ENCODE peak calls at places on chromosomes 3 and 15, in five cellular contexts. One of them, this sample, is unnamed. For H3K36me3, the result is how much of the 10 kb centered on the place peaks cover.

GRCh38 chr15:32685576-32685975 is 32.2 kb upstream of the GREM1 start:
- DNase-seq in hepatocyte: no peak
- DNase-seq in right lobe of liver: no peak
- DNase-seq in GM23338: no peak
- DNase-seq in IMR-90: peak
- DNase-seq in this sample: no peak

GRCh38 chr15:39429898-39430357 is 151.0 kb upstream of the THBS1 start:
- DNase-seq in hepatocyte: peak
- DNase-seq in right lobe of liver: no peak
- DNase-seq in GM23338: no peak
- DNase-seq in IMR-90: peak
- DNase-seq in this sample: peak

GRCh38 chr3:14634763-14635400 is 16.7 kb upstream of the CCDC174 start:
- DNase-seq in hepatocyte: no peak
- DNase-seq in right lobe of liver: no peak
- DNase-seq in GM23338: no peak
- DNase-seq in IMR-90: peak
- DNase-seq in this sample: no peak

GRCh38 chr3:34352932-34353331 is 554.5 kb downstream of the PDCD6IP start:
- DNase-seq in hepatocyte: no peak
- DNase-seq in right lobe of liver: no peak
- DNase-seq in GM23338: no peak
- DNase-seq in IMR-90: no peak
- DNase-seq in this sample: no peak

GRCh38 chr3:100254168-100254777 is 6.5 kb upstream of the TBC1D23 start:
- DNase-seq in hepatocyte: peak
- DNase-seq in right lobe of liver: no peak
- DNase-seq in GM23338: peak
- DNase-seq in IMR-90: peak
- DNase-seq in this sample: peak

GRCh38 chr15:69548771-69549170 is 96.2 kb downstream of the RPLP1 start:
- DNase-seq in hepatocyte: no peak
- DNase-seq in right lobe of liver: no peak
- DNase-seq in GM23338: no peak
- DNase-seq in IMR-90: no peak
- DNase-seq in this sample: no peak

GRCh38 chr3:8503461-8503860 is 1.8 kb downstream of the LMCD1 start:
- DNase-seq in hepatocyte: no peak
- DNase-seq in right lobe of liver: no peak
- DNase-seq in GM23338: no peak
- DNase-seq in IMR-90: no peak
- DNase-seq in this sample: no peak

GRCh38 chr15:101062471-101063171 is 143.5 kb downstream of the LRRK1 start:
- DNase-seq in hepatocyte: no peak
- DNase-seq in right lobe of liver: peak
- DNase-seq in GM23338: peak
- DNase-seq in IMR-90: no peak
- DNase-seq in this sample: no peak

GRCh38 chr15:58597943-58598828 is 151.3 kb downstream of the ADAM10 start:
- DNase-seq in hepatocyte: no peak
- DNase-seq in right lobe of liver: no peak
- DNase-seq in GM23338: peak
- DNase-seq in IMR-90: no peak
- DNase-seq in this sample: no peak

GRCh38 chr15:83210619-83211018 is 3.0 kb upstream of the HDGFL3 start:
- DNase-seq in hepatocyte: peak
- DNase-seq in right lobe of liver: no peak
- DNase-seq in GM23338: no peak
- DNase-seq in IMR-90: no peak
- DNase-seq in this sample: no peak

GRCh38 chr3:129393271-129393670 is 35.2 kb downstream of the EFCAB12 start:
- DNase-seq in hepatocyte: no peak
- DNase-seq in right lobe of liver: no peak
- DNase-seq in GM23338: no peak
- DNase-seq in IMR-90: no peak
- DNase-seq in this sample: no peak

GRCh38 chr3:33773627-33774026 is 24.8 kb upstream of the PDCD6IP start:
- DNase-seq in hepatocyte: peak
- DNase-seq in right lobe of liver: no peak
- DNase-seq in GM23338: peak
- DNase-seq in IMR-90: no peak
- DNase-seq in this sample: no peak

GRCh38 chr3:37056826-37057225 is 63.5 kb downstream of the MLH1 start:
- DNase-seq in hepatocyte: no peak
- DNase-seq in right lobe of liver: no peak
- DNase-seq in GM23338: no peak
- DNase-seq in IMR-90: peak
- DNase-seq in this sample: no peak

GRCh38 chr3:55647675-55648074 is 160.6 kb upstream of the WNT5A start:
- DNase-seq in hepatocyte: no peak
- DNase-seq in right lobe of liver: no peak
- DNase-seq in GM23338: peak
- DNase-seq in IMR-90: no peak
- DNase-seq in this sample: no peak

GRCh38 chr3:172317984-172318383 is 130.3 kb downstream of the GHSR start:
- DNase-seq in hepatocyte: no peak
- DNase-seq in right lobe of liver: no peak
- DNase-seq in GM23338: no peak
- DNase-seq in IMR-90: peak
- DNase-seq in this sample: no peak

GRCh38 chr3:159879598-159879997 is 109.0 kb upstream of the IL12A start:
- DNase-seq in hepatocyte: no peak
- DNase-seq in right lobe of liver: no peak
- DNase-seq in GM23338: no peak
- DNase-seq in IMR-90: no peak
- DNase-seq in this sample: no peak

GRCh38 chr3:186842426-186843038 is at the start of gene ADIPOQ:
- DNase-seq in hepatocyte: no peak
- DNase-seq in right lobe of liver: no peak
- DNase-seq in GM23338: no peak
- DNase-seq in IMR-90: no peak
- DNase-seq in this sample: no peak

GRCh38 chr15:94348084-94348483 is 116.7 kb downstream of the MCTP2 start:
- DNase-seq in hepatocyte: no peak
- DNase-seq in right lobe of liver: no peak
- DNase-seq in GM23338: no peak
- DNase-seq in IMR-90: no peak
- DNase-seq in this sample: no peak

GRCh38 chr3:14274537-14274936 is 95.9 kb downstream of the LSM3 start:
- DNase-seq in hepatocyte: no peak
- DNase-seq in right lobe of liver: no peak
- DNase-seq in GM23338: peak
- DNase-seq in IMR-90: no peak
- DNase-seq in this sample: no peak

GRCh38 chr3:38364721-38365400 is 18.3 kb downstream of the XYLB start:
- DNase-seq in hepatocyte: no peak
- DNase-seq in right lobe of liver: no peak
- DNase-seq in GM23338: no peak
- DNase-seq in IMR-90: no peak
- DNase-seq in this sample: no peak

GRCh38 chr3:184360070-184360833 is 1.2 kb downstream of the CLCN2 start:
- DNase-seq in hepatocyte: no peak
- DNase-seq in right lobe of liver: peak
- DNase-seq in GM23338: no peak
- DNase-seq in IMR-90: no peak
- DNase-seq in this sample: no peak

GRCh38 chr15:78343431-78343830 is 3.3 kb downstream of the CRABP1 start:
- DNase-seq in hepatocyte: no peak
- DNase-seq in right lobe of liver: no peak
- DNase-seq in GM23338: no peak
- DNase-seq in IMR-90: no peak
- DNase-seq in this sample: no peak

GRCh38 chr3:123778991-123779622 is 105.0 kb downstream of the MYLK start:
- DNase-seq in hepatocyte: no peak
- DNase-seq in right lobe of liver: no peak
- DNase-seq in GM23338: no peak
- DNase-seq in IMR-90: no peak
- DNase-seq in this sample: no peak

GRCh38 chr15:66251065-66251789 is 2.3 kb downstream of the MEGF11 start:
- DNase-seq in hepatocyte: no peak
- DNase-seq in right lobe of liver: no peak
- DNase-seq in GM23338: peak
- DNase-seq in IMR-90: no peak
- DNase-seq in this sample: no peak

GRCh38 chr3:76789262-76789661 is 250.6 kb upstream of the ROBO2 start:
- DNase-seq in hepatocyte: no peak
- DNase-seq in right lobe of liver: no peak
- DNase-seq in GM23338: peak
- DNase-seq in IMR-90: no peak
- DNase-seq in this sample: no peak

GRCh38 chr15:47813985-47814384 is 96.7 kb downstream of the SEMA6D start:
- DNase-seq in hepatocyte: no peak
- DNase-seq in right lobe of liver: no peak
- DNase-seq in GM23338: no peak
- DNase-seq in IMR-90: no peak
- DNase-seq in this sample: no peak

GRCh38 chr3:13612829-13613228 is 63.9 kb downstream of the FBLN2 start:
- DNase-seq in hepatocyte: no peak
- DNase-seq in right lobe of liver: peak
- DNase-seq in GM23338: no peak
- DNase-seq in IMR-90: peak
- DNase-seq in this sample: no peak

GRCh38 chr3:94360982-94361381 is 298.1 kb downstream of the NSUN3 start:
- DNase-seq in hepatocyte: no peak
- DNase-seq in right lobe of liver: no peak
- DNase-seq in GM23338: no peak
- DNase-seq in IMR-90: no peak
- DNase-seq in this sample: peak

GRCh38 chr3:30945291-30945690 is 50.8 kb upstream of the GADL1 start:
- DNase-seq in hepatocyte: no peak
- DNase-seq in right lobe of liver: no peak
- DNase-seq in GM23338: no peak
- DNase-seq in IMR-90: no peak
- DNase-seq in this sample: no peak

GRCh38 chr3:113441051-113441770 is at the start of gene CFAP44:
- DNase-seq in hepatocyte: peak
- DNase-seq in right lobe of liver: peak
- DNase-seq in GM23338: peak
- DNase-seq in IMR-90: peak
- DNase-seq in this sample: peak

DNA sequence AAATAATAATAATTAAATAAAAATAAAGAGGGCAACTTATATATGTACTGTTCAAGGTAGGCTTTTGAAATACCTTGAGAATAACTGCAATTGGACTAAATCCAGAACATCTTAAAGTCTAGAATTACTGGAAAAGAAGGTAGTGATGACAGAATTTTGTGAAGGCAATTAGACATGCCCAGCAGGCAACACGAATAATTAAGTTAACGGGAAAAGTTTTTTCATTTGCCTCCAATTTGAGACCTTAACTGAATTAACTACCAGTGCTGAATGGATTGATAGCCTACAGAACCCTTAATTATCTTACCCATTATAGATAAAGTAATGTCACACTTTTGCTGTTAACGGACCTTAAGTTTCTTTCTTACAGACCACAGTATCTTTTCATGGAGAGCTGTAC is 13.3 kb downstream of the COX5A start:
- DNase-seq in hepatocyte: no peak
- DNase-seq in right lobe of liver: no peak
- DNase-seq in GM23338: no peak
- DNase-seq in IMR-90: no peak
- DNase-seq in this sample: no peak
- H3K36me3 ChIP-seq in hepatocyte: under half
- H3K36me3 ChIP-seq in right lobe of liver: under half
- H3K36me3 ChIP-seq in GM23338: half or more
- H3K36me3 ChIP-seq in IMR-90: under half
- H3K36me3 ChIP-seq in this sample: half or more

GRCh38 chr3:158821847-158822246 is 20.0 kb downstream of the MFSD1 start:
- DNase-seq in hepatocyte: no peak
- DNase-seq in right lobe of liver: no peak
- DNase-seq in GM23338: peak
- DNase-seq in IMR-90: no peak
- DNase-seq in this sample: no peak
- H3K36me3 ChIP-seq in hepatocyte: under half
- H3K36me3 ChIP-seq in right lobe of liver: under half
- H3K36me3 ChIP-seq in GM23338: under half
- H3K36me3 ChIP-seq in IMR-90: under half
- H3K36me3 ChIP-seq in this sample: under half

DNA sequence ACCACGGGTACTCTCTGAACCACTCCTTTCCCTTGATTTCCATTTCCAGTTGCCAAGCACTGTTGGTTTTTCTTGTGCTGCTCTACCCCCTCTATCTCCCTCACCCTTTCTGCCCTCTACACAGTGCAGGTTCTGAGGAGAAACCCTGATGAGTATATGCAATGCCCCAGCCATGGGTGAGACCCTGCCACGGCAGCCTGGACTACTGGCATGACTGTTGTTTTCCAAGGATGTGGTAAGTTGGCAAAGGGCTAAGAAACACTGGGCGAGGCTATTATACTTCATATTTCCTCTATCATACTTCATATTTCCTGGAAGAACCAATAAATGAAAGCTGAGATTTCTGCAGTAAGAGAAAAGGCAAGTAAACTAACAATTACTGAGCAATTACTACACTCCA is 27.9 kb downstream of the CHAC1 start:
- DNase-seq in hepatocyte: no peak
- DNase-seq in right lobe of liver: no peak
- DNase-seq in GM23338: no peak
- DNase-seq in IMR-90: no peak
- DNase-seq in this sample: no peak
- H3K36me3 ChIP-seq in hepatocyte: under half
- H3K36me3 ChIP-seq in right lobe of liver: under half
- H3K36me3 ChIP-seq in GM23338: half or more
- H3K36me3 ChIP-seq in IMR-90: half or more
- H3K36me3 ChIP-seq in this sample: half or more

GRCh38 chr3:11558918-11559815 is 84.5 kb downstream of the VGLL4 start:
- DNase-seq in hepatocyte: no peak
- DNase-seq in right lobe of liver: no peak
- DNase-seq in GM23338: no peak
- DNase-seq in IMR-90: no peak
- DNase-seq in this sample: no peak

GRCh38 chr3:11559816-11560633 is 83.7 kb downstream of the VGLL4 start:
- DNase-seq in hepatocyte: no peak
- DNase-seq in right lobe of liver: no peak
- DNase-seq in GM23338: no peak
- DNase-seq in IMR-90: no peak
- DNase-seq in this sample: no peak

GRCh38 chr3:11556851-11557644 is 86.7 kb downstream of the VGLL4 start:
- DNase-seq in hepatocyte: no peak
- DNase-seq in right lobe of liver: no peak
- DNase-seq in GM23338: no peak
- DNase-seq in IMR-90: peak
- DNase-seq in this sample: no peak

GRCh38 chr3:11558002-11558401 is 85.7 kb downstream of the VGLL4 start:
- DNase-seq in hepatocyte: no peak
- DNase-seq in right lobe of liver: no peak
- DNase-seq in GM23338: no peak
- DNase-seq in IMR-90: peak
- DNase-seq in this sample: no peak

DNA sequence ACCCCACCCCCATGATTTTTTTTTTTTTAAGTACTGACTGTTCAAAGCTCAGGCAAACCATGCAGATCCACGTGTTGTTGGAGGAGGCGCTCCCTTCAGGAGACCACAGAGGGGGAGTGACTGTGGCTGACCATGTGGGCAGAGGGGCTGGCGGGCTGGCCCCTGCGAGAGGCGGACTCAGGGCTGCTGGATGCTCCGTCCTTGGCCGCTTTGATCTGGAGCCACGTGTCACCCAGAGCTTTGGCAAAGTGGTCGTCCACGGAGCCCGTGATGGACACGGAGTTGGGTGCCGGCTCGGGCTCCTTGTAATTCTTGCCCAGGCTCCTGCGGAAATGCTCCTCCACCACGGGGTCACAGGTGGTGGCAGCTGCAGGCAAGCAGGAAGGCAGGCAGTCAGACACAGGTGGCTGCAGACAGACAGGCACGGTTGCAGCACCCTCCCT is 85.2 kb downstream of the VGLL4 start:
- DNase-seq in hepatocyte: no peak
- DNase-seq in right lobe of liver: no peak
- DNase-seq in GM23338: no peak
- DNase-seq in IMR-90: no peak
- DNase-seq in this sample: no peak
- H3K36me3 ChIP-seq in hepatocyte: under half
- H3K36me3 ChIP-seq in right lobe of liver: under half
- H3K36me3 ChIP-seq in GM23338: under half
- H3K36me3 ChIP-seq in IMR-90: half or more
- H3K36me3 ChIP-seq in this sample: half or more

This sample was measured in stomach.